ENCODE peak calls at places on chromosomes 6 and 20, in six cellular contexts. One of them, this sample, is unnamed.

GRCh38 chr6:101738481-101738880 is 345.0 kb downstream of the GRIK2 start:
- DNase-seq in GM23338: no peak
- DNase-seq in stomach: no peak
- DNase-seq in left ventricle myocardium inferior: no peak
- DNase-seq in CD8-positive, alpha-beta T cell: no peak
- DNase-seq in colonic mucosa: no peak
- DNase-seq in this sample: no peak

GRCh38 chr6:32794510-32794909 is 22.3 kb downstream of the HLA-DOB start:
- DNase-seq in GM23338: no peak
- DNase-seq in stomach: no peak
- DNase-seq in colonic mucosa: no peak
- DNase-seq in CD8-positive, alpha-beta T cell: no peak
- DNase-seq in left ventricle myocardium inferior: no peak
- DNase-seq in this sample: no peak

GRCh38 chr6:105322499-105323231 is 80.2 kb downstream of the PREP start:
- DNase-seq in GM23338: no peak
- DNase-seq in CD8-positive, alpha-beta T cell: no peak
- DNase-seq in stomach: no peak
- DNase-seq in left ventricle myocardium inferior: no peak
- DNase-seq in colonic mucosa: no peak
- DNase-seq in this sample: no peak

GRCh38 chr6:1890071-1890470 is 280.4 kb downstream of the FOXC1 start:
- DNase-seq in colonic mucosa: no peak
- DNase-seq in GM23338: no peak
- DNase-seq in CD8-positive, alpha-beta T cell: no peak
- DNase-seq in left ventricle myocardium inferior: no peak
- DNase-seq in stomach: no peak
- DNase-seq in this sample: peak

GRCh38 chr6:41548098-41548840 is 2.1 kb downstream of the FOXP4 start:
- DNase-seq in stomach: no peak
- DNase-seq in left ventricle myocardium inferior: no peak
- DNase-seq in colonic mucosa: no peak
- DNase-seq in GM23338: peak
- DNase-seq in CD8-positive, alpha-beta T cell: no peak
- DNase-seq in this sample: no peak

GRCh38 chr6:166655251-166655650 is 28.2 kb upstream of the RPS6KA2 start:
- DNase-seq in colonic mucosa: no peak
- DNase-seq in stomach: peak
- DNase-seq in GM23338: no peak
- DNase-seq in left ventricle myocardium inferior: no peak
- DNase-seq in CD8-positive, alpha-beta T cell: no peak
- DNase-seq in this sample: no peak

GRCh38 chr6:131156411-131156810 is 21.1 kb downstream of the AKAP7 start:
- DNase-seq in CD8-positive, alpha-beta T cell: no peak
- DNase-seq in stomach: no peak
- DNase-seq in colonic mucosa: no peak
- DNase-seq in GM23338: no peak
- DNase-seq in left ventricle myocardium inferior: no peak
- DNase-seq in this sample: no peak

GRCh38 chr6:128403618-128404444 is 116.6 kb downstream of the PTPRK start:
- DNase-seq in stomach: no peak
- DNase-seq in GM23338: no peak
- DNase-seq in colonic mucosa: no peak
- DNase-seq in CD8-positive, alpha-beta T cell: no peak
- DNase-seq in left ventricle myocardium inferior: no peak
- DNase-seq in this sample: no peak

GRCh38 chr20:57620274-57620990 is at the start of gene ZBP1:
- DNase-seq in GM23338: no peak
- DNase-seq in colonic mucosa: peak
- DNase-seq in stomach: peak
- DNase-seq in CD8-positive, alpha-beta T cell: no peak
- DNase-seq in left ventricle myocardium inferior: no peak
- DNase-seq in this sample: no peak

GRCh38 chr6:137677714-137678113 is 183.5 kb upstream of the OLIG3 start:
- DNase-seq in colonic mucosa: no peak
- DNase-seq in CD8-positive, alpha-beta T cell: no peak
- DNase-seq in GM23338: no peak
- DNase-seq in left ventricle myocardium inferior: peak
- DNase-seq in stomach: no peak
- DNase-seq in this sample: no peak

GRCh38 chr20:33407251-33407650 is 5.9 kb upstream of the CDK5RAP1 start:
- DNase-seq in colonic mucosa: no peak
- DNase-seq in stomach: no peak
- DNase-seq in CD8-positive, alpha-beta T cell: no peak
- DNase-seq in left ventricle myocardium inferior: no peak
- DNase-seq in GM23338: no peak
- DNase-seq in this sample: no peak

GRCh38 chr6:31615748-31616147 is 714 bp downstream of the AIF1 start:
- DNase-seq in GM23338: peak
- DNase-seq in CD8-positive, alpha-beta T cell: no peak
- DNase-seq in stomach: no peak
- DNase-seq in colonic mucosa: no peak
- DNase-seq in left ventricle myocardium inferior: no peak
- DNase-seq in this sample: no peak

DNA sequence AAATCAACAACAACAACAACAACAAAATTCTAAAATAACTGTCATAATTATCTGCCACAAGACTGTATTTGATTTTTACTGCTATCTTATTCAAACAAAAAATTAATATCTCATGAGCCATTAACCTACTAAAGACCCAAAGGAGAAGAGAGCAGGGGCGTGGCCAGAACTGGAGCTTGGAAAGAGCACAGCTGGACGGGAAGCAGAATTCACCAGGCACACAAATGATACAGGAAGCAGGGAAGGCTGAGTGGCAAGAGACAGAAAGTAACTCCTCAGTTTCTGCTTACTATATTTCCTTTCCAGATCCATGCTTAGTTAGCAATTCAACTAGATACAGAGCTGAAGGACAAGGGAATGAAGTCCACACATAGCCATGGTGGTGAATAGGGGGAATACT is 54.4 kb downstream of the FKBP5 start:
- DNase-seq in CD8-positive, alpha-beta T cell: no peak
- DNase-seq in stomach: no peak
- DNase-seq in left ventricle myocardium inferior: peak
- DNase-seq in colonic mucosa: peak
- DNase-seq in GM23338: no peak
- DNase-seq in this sample: no peak
- H3K27ac ChIP-seq in CD8-positive, alpha-beta T cell: no peak
- H3K27ac ChIP-seq in stomach: peak
- H3K27ac ChIP-seq in left ventricle myocardium inferior: peak
- H3K27ac ChIP-seq in colonic mucosa: no peak
- H3K27ac ChIP-seq in GM23338: peak
- H3K27ac ChIP-seq in this sample: peak

DNA sequence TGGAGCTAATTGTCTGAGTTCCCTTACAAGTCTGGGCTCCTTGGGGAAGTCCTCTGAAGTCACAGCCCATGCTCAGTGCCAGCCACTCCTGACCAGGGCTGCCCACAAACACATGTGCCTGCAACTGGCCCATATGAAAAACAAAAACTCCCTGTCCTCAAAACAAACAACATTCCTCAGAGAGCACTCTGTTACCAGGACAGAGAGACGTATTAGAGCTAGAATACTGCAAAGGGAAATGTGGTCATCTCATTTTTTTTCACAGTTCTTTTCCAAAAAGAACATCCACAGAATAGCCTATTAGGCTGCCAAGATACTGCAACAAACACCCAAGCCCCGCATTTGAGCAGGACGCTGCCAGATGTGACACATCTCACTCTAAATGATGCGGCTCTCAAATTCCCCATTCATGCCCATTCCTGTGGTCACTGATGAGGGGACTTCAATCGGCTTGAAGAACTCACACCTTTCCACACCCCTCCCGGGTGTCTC is 71.1 kb downstream of the SLC22A23 start:
- DNase-seq in stomach: no peak
- DNase-seq in GM23338: no peak
- DNase-seq in CD8-positive, alpha-beta T cell: no peak
- DNase-seq in left ventricle myocardium inferior: no peak
- DNase-seq in colonic mucosa: no peak
- DNase-seq in this sample: no peak
- H3K27ac ChIP-seq in stomach: peak
- H3K27ac ChIP-seq in GM23338: no peak
- H3K27ac ChIP-seq in CD8-positive, alpha-beta T cell: no peak
- H3K27ac ChIP-seq in left ventricle myocardium inferior: peak
- H3K27ac ChIP-seq in colonic mucosa: peak
- H3K27ac ChIP-seq in this sample: no peak

GRCh38 chr6:170227521-170227983 is 63.3 kb downstream of the DLL1 start:
- DNase-seq in stomach: no peak
- DNase-seq in left ventricle myocardium inferior: no peak
- DNase-seq in colonic mucosa: no peak
- DNase-seq in GM23338: no peak
- DNase-seq in CD8-positive, alpha-beta T cell: no peak
- DNase-seq in this sample: no peak

GRCh38 chr6:170223718-170224693 is 66.9 kb downstream of the DLL1 start:
- DNase-seq in CD8-positive, alpha-beta T cell: no peak
- DNase-seq in GM23338: no peak
- DNase-seq in stomach: no peak
- DNase-seq in left ventricle myocardium inferior: no peak
- DNase-seq in colonic mucosa: no peak
- DNase-seq in this sample: no peak

GRCh38 chr6:170224694-170225660 is 65.9 kb downstream of the DLL1 start:
- DNase-seq in CD8-positive, alpha-beta T cell: no peak
- DNase-seq in left ventricle myocardium inferior: no peak
- DNase-seq in stomach: peak
- DNase-seq in GM23338: no peak
- DNase-seq in colonic mucosa: no peak
- DNase-seq in this sample: peak

GRCh38 chr6:170226647-170227046 is 64.2 kb downstream of the DLL1 start:
- DNase-seq in colonic mucosa: no peak
- DNase-seq in stomach: no peak
- DNase-seq in CD8-positive, alpha-beta T cell: no peak
- DNase-seq in left ventricle myocardium inferior: no peak
- DNase-seq in GM23338: no peak
- DNase-seq in this sample: no peak

DNA sequence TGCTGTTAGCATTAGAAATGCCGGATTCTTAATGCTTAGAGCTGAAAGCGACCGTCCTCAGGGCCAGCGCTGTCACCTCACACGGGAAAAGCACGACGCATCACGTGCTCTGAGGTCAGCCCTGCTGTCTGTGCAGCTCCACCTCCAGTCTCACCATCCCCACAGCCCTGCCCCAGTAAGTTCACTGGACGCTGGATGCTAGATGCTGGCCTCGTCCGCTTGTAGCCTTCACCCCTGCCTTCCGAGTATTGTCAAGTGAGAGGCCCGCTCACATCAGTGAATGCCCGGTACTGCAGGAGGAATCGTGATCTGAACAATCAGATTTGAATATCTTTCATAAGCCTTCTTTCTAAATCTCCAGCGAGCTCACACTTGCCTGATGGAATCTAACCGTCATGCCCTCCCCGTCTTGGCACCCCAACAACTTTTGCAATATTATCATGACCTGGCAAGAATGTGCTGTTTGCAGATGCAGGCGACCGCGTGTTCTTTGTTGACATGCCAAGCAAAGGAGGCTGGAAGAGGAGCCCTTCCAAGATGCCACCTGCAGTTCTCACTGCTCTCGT is 64.9 kb downstream of the DLL1 start:
- DNase-seq in CD8-positive, alpha-beta T cell: no peak
- DNase-seq in stomach: peak
- DNase-seq in left ventricle myocardium inferior: no peak
- DNase-seq in GM23338: no peak
- DNase-seq in colonic mucosa: no peak
- DNase-seq in this sample: peak
- H3K27ac ChIP-seq in CD8-positive, alpha-beta T cell: no peak
- H3K27ac ChIP-seq in stomach: peak
- H3K27ac ChIP-seq in left ventricle myocardium inferior: no peak
- H3K27ac ChIP-seq in GM23338: no peak
- H3K27ac ChIP-seq in colonic mucosa: no peak
- H3K27ac ChIP-seq in this sample: peak

GRCh38 chr20:24838551-24839530 is 110.2 kb upstream of the CST7 start:
- DNase-seq in left ventricle myocardium inferior: no peak
- DNase-seq in stomach: no peak
- DNase-seq in CD8-positive, alpha-beta T cell: no peak
- DNase-seq in GM23338: no peak
- DNase-seq in colonic mucosa: no peak
- DNase-seq in this sample: no peak

GRCh38 chr20:24842591-24843442 is 106.3 kb upstream of the CST7 start:
- DNase-seq in GM23338: no peak
- DNase-seq in colonic mucosa: no peak
- DNase-seq in stomach: no peak
- DNase-seq in left ventricle myocardium inferior: no peak
- DNase-seq in CD8-positive, alpha-beta T cell: no peak
- DNase-seq in this sample: no peak

GRCh38 chr20:24837721-24838456 is 111.2 kb upstream of the CST7 start:
- DNase-seq in stomach: no peak
- DNase-seq in colonic mucosa: no peak
- DNase-seq in CD8-positive, alpha-beta T cell: no peak
- DNase-seq in GM23338: no peak
- DNase-seq in left ventricle myocardium inferior: no peak
- DNase-seq in this sample: peak

GRCh38 chr20:24840121-24840713 is 108.9 kb upstream of the CST7 start:
- DNase-seq in colonic mucosa: no peak
- DNase-seq in left ventricle myocardium inferior: no peak
- DNase-seq in stomach: no peak
- DNase-seq in CD8-positive, alpha-beta T cell: no peak
- DNase-seq in GM23338: no peak
- DNase-seq in this sample: no peak

GRCh38 chr20:24843443-24843715 is 105.7 kb upstream of the CST7 start:
- DNase-seq in colonic mucosa: no peak
- DNase-seq in stomach: no peak
- DNase-seq in CD8-positive, alpha-beta T cell: no peak
- DNase-seq in GM23338: no peak
- DNase-seq in left ventricle myocardium inferior: no peak
- DNase-seq in this sample: no peak
- H3K27ac ChIP-seq in colonic mucosa: no peak
- H3K27ac ChIP-seq in stomach: no peak
- H3K27ac ChIP-seq in CD8-positive, alpha-beta T cell: no peak
- H3K27ac ChIP-seq in GM23338: no peak
- H3K27ac ChIP-seq in left ventricle myocardium inferior: no peak
- H3K27ac ChIP-seq in this sample: no peak

This sample was measured in epithelial cell of prostate.